ENCODE peak calls at places on chromosomes 6 and 20, in nine cellular contexts. O is CD8-positive, alpha-beta T cell; F is pancreas; D is ovary; Z is heart right ventricle; U is DND-41; K is tibial artery; G is astrocyte; X is right lobe of liver. S is an unnamed sample.

GRCh38 chr6:82870582-82871172 is 195.0 kb downstream of the UBE3D start:
- DNase-seq in F (no peak), X (no peak), D (no peak), O (no peak), G (no peak), K (no peak), Z (no peak), U (no peak), S (no peak)

GRCh38 chr6:31697555-31697954 is 5.6 kb downstream of the ABHD16A start:
- DNase-seq in Z (no peak), G (no peak), U (no peak), K (no peak), X (no peak), D (no peak), O (no peak), F (no peak), S (peak; percentile 42)

GRCh38 chr6:35573495-35574110 is 60.9 kb upstream of the TULP1 start:
- DNase-seq in O (no peak), D (no peak), X (no peak), U (no peak), G (no peak), K (no peak), Z (no peak), F (no peak), S (no peak)

GRCh38 chr6:2949121-2949520 is 22.2 kb downstream of the SERPINB6 start:
- DNase-seq in G (no peak), F (no peak), U (no peak), K (no peak), O (no peak), Z (no peak), X (peak; percentile 37), D (no peak), S (no peak)

GRCh38 chr6:1004885-1005635 is 306.8 kb upstream of the FOXQ1 start:
- DNase-seq in G (no peak), Z (no peak), O (no peak), K (no peak), X (no peak), U (no peak), D (no peak), F (no peak), S (peak; percentile 64)

GRCh38 chr6:26196846-26197683 is 109.8 kb downstream of the HFE start:
- DNase-seq in O (peak; percentile 64), Z (peak; percentile 83), U (peak; percentile 92), K (peak; percentile 87), X (peak; percentile 74), G (peak; percentile 88), D (peak; percentile 81), F (peak; percentile 65), S (peak; percentile 89)

GRCh38 chr6:5967594-5967993 is 39.1 kb downstream of the NRN1 start:
- DNase-seq in G (no peak), F (no peak), D (no peak), K (no peak), O (no peak), X (no peak), U (no peak), Z (no peak), S (peak; percentile 60)

GRCh38 chr6:111709615-111710398 is 104.1 kb upstream of the TRAF3IP2 start:
- DNase-seq in O (peak; percentile 41), D (peak; percentile 82), Z (peak; percentile 86), G (peak; percentile 52), U (peak; percentile 64), K (peak; percentile 68), X (peak; percentile 70), F (peak; percentile 68), S (peak; percentile 54)

GRCh38 chr6:164109770-164110140 is 695.2 kb downstream of the QKI start:
- DNase-seq in F (no peak), O (no peak), D (no peak), X (peak; percentile 81), U (no peak), G (peak; percentile 19), Z (peak; percentile 66), K (peak; percentile 32), S (no peak)

GRCh38 chr6:149901444-149902140 is 3.7 kb upstream of the RAET1E start:
- DNase-seq in D (no peak), U (no peak), G (no peak), K (no peak), F (no peak), Z (no peak), O (no peak), X (peak; percentile 15), S (no peak)

GRCh38 chr20:45279992-45280391 is 25.6 kb upstream of the SLPI start:
- DNase-seq in O (no peak), G (no peak), K (no peak), X (no peak), F (no peak), D (no peak), Z (no peak), U (no peak), S (peak; percentile 59)

GRCh38 chr6:19204445-19204844 is 632.7 kb upstream of the ID4 start:
- DNase-seq in G (no peak), X (no peak), F (no peak), D (no peak), K (no peak), U (no peak), Z (no peak), O (no peak), S (no peak)

GRCh38 chr6:90793771-90794170 is 206.9 kb upstream of the MAP3K7 start:
- DNase-seq in X (no peak), K (no peak), F (no peak), Z (no peak), D (no peak), U (no peak), G (no peak), O (no peak), S (no peak)

GRCh38 chr20:23190557-23190956 is 104.4 kb upstream of the CD93 start:
- DNase-seq in O (no peak), F (no peak), K (no peak), U (no peak), X (no peak), D (no peak), G (peak; percentile 26), Z (no peak), S (no peak)

GRCh38 chr6:108024427-108025073 is 50.0 kb downstream of the OSTM1 start:
- DNase-seq in U (no peak), G (no peak), K (no peak), D (no peak), F (no peak), O (no peak), X (no peak), Z (no peak), S (no peak)

GRCh38 chr6:16700202-16700997 is 60.9 kb downstream of the ATXN1 start:
- DNase-seq in D (no peak), Z (no peak), U (no peak), G (no peak), F (no peak), X (no peak), K (no peak), O (no peak), S (no peak)

GRCh38 chr6:16698163-16698533 is 63.1 kb downstream of the ATXN1 start:
- DNase-seq in F (no peak), K (no peak), D (no peak), X (no peak), Z (no peak), O (no peak), G (peak; percentile 42), U (no peak), S (peak; percentile 86)

GRCh38 chr6:16697437-16698162 is 63.7 kb downstream of the ATXN1 start:
- DNase-seq in Z (no peak), K (no peak), X (no peak), D (no peak), U (no peak), G (no peak), F (no peak), O (no peak), S (no peak)

GRCh38 chr6:16694789-16695188 is 66.5 kb downstream of the ATXN1 start:
- DNase-seq in K (no peak), D (no peak), G (no peak), F (no peak), X (no peak), U (no peak), Z (no peak), O (no peak), S (no peak)

GRCh38 chr6:16698988-16699868 is 62.0 kb downstream of the ATXN1 start:
- DNase-seq in G (peak; percentile 71), F (no peak), D (no peak), Z (no peak), U (no peak), O (no peak), X (no peak), K (no peak), S (peak; percentile 74)
- H3K27ac ChIP-seq in G (peak overlapping the region; percentile 63), F (peak overlapping the region; percentile 6), D (no peak overlapping the region), Z (no peak overlapping the region), U (no peak overlapping the region), O (peak overlapping the region; percentile 48), X (peak overlapping the region; percentile 73), K (peak overlapping the region; percentile 78), S (peak overlapping the region; percentile 80)

GRCh38 chr20:56574531-56575142 is 41.6 kb downstream of the FAM209B start:
- DNase-seq in X (no peak), D (no peak), U (no peak), F (no peak), Z (no peak), G (no peak), K (no peak), O (no peak), S (peak; percentile 35)
- H3K27ac ChIP-seq in X (no peak overlapping the region), D (no peak overlapping the region), U (no peak overlapping the region), F (no peak overlapping the region), Z (no peak overlapping the region), G (no peak overlapping the region), K (no peak overlapping the region), O (no peak overlapping the region), S (no peak overlapping the region)

GRCh38 chr6:47288245-47289090 is 21.2 kb downstream of the TNFRSF21 start:
- DNase-seq in U (no peak), K (no peak), F (no peak), G (no peak), X (no peak), O (no peak), D (no peak), Z (no peak), S (no peak)

GRCh38 chr6:47286301-47286700 is 23.4 kb downstream of the TNFRSF21 start:
- DNase-seq in G (no peak), X (no peak), O (no peak), K (no peak), U (no peak), D (no peak), Z (no peak), F (no peak), S (no peak)

GRCh38 chr6:47278545-47278944 is 31.2 kb downstream of the TNFRSF21 start:
- DNase-seq in G (no peak), F (no peak), U (no peak), O (no peak), D (no peak), Z (no peak), X (no peak), K (no peak), S (no peak)

DNA sequence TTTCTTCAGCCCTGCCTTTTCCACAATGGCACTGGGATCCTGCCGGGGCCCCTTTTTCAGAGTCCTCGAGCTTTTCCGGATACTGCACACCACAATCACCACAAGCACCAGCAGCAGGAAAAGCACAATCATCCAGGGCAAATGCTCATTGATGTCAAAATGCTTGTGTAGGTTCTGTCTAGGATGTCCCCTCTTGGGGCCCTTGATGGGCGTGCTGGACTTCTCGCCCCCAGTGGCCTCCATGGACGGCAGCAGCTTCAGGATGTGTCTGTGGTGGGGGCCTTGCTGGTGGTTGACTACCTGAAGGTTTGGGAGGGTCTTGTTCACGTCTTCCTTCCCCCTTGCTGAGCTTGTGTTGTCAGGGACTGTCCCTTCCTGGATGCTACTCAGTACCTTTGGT is 25.7 kb downstream of the TNFRSF21 start:
- DNase-seq in F (no peak), Z (no peak), O (no peak), U (no peak), X (no peak), K (no peak), D (no peak), G (no peak), S (no peak)
- H3K27ac ChIP-seq in F (no peak overlapping the region), Z (no peak overlapping the region), O (no peak overlapping the region), U (no peak overlapping the region), X (no peak overlapping the region), K (no peak overlapping the region), D (no peak overlapping the region), G (no peak overlapping the region), S (no peak overlapping the region)

GRCh38 chr20:62459488-62459887 is 16.3 kb downstream of the GATA5 start:
- DNase-seq in F (no peak), X (no peak), Z (no peak), D (no peak), G (no peak), U (no peak), K (no peak), O (no peak), S (no peak)
- H3K27ac ChIP-seq in F (no peak overlapping the region), X (no peak overlapping the region), Z (no peak overlapping the region), D (no peak overlapping the region), G (no peak overlapping the region), U (no peak overlapping the region), K (no peak overlapping the region), O (no peak overlapping the region), S (no peak overlapping the region)

S was measured in mammary epithelial cell.